ENCODE peak calls at places on chromosomes 2 and 18, in nine cellular contexts. W is PC-9, C is K562, Y is endodermal cell, G is endothelial cell of umbilical vein, D is gastrocnemius medialis, A is ascending aorta, Q is A549, L is IMR-90. M is an unnamed sample.
A peak's percentile ranks its signal among the peaks of the same experiment; 100 is the strongest.

GRCh38 chr2:86274918-86275275 is 62.5 kb downstream of the REEP1 start:
- DNase-seq in G (no peak), W (no peak), L (peak; percentile 15), C (peak; percentile 31), D (peak; percentile 30), Q (no peak), Y (no peak), A (no peak), M (no peak)

GRCh38 chr2:27489498-27490397 is at the start of gene IFT172:
- DNase-seq in D (peak; percentile 99), W (peak; percentile 100), L (peak; percentile 98), G (peak; percentile 99), Y (peak; percentile 99), A (peak; percentile 99), Q (peak; percentile 100), C (peak; percentile 99), M (peak; percentile 100)

GRCh38 chr18:2083691-2084090 is 487.6 kb downstream of the METTL4 start:
- DNase-seq in G (no peak), A (no peak), Q (peak; percentile 19), Y (peak; percentile 80), C (no peak), D (no peak), W (no peak), L (no peak), M (no peak)

GRCh38 chr2:112712465-112712864 is 8.4 kb upstream of the NT5DC4 start:
- DNase-seq in Y (no peak), A (no peak), C (no peak), W (no peak), Q (no peak), L (no peak), D (no peak), G (no peak), M (no peak)

GRCh38 chr2:125656190-125656589 is 999.8 kb upstream of the GYPC start:
- DNase-seq in Q (no peak), A (no peak), D (no peak), G (no peak), Y (no peak), W (no peak), C (peak; percentile 10), L (no peak), M (no peak)

GRCh38 chr2:183495589-183496267 is 371.5 kb downstream of the NUP35 start:
- DNase-seq in Q (no peak), L (no peak), C (no peak), A (no peak), Y (no peak), W (peak; percentile 30), G (no peak), D (no peak), M (no peak)

GRCh38 chr18:42426496-42427015 is 471.5 kb downstream of the PIK3C3 start:
- DNase-seq in D (no peak), Y (no peak), Q (no peak), C (no peak), A (no peak), G (no peak), W (no peak), L (no peak), M (no peak)

GRCh38 chr2:205934443-205934842 is 151.5 kb downstream of the INO80D start:
- DNase-seq in D (no peak), A (no peak), Q (peak; percentile 54), C (no peak), L (no peak), Y (no peak), W (no peak), G (no peak), M (no peak)

DNA sequence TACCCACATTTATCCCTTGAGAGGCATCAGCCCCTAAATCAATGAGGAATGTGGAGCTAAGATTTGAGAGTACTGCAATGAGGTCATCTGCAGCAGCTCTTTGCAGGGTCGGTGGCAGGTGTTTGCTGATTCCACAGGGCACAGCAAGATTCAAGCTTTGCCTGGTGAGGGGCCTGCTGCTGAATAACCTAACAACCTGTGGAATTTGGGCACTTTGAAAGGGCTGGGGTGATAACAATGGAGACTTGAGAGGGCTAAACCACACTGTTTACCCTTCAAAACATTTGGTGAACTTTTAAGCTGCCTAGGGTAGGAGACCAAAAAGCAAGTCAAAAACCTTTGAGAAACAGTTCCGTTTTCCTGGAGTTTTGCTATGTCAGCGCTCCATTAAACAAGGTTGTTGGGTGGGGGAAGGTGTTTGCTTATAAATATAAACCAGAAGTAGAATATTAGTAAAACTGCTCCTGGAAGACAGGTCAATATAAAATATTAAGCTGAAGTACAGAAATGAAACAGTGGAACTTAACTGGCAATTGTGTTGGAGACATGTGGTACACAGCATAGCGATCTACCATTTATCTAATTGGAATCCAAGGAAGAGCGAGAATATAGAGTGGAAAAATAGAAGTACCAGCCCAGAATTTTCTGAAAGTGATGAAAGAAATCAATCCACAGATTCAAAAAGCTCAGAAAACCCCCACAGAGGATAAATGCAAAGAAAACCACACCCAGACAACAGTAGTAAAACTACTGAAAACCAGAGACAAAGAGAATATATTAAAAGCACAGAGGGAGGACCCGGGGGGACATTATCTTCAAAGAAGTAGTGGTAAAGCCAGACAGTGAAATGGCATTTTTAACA is 15.7 kb downstream of the COPS8 start:
- DNase-seq in G (no peak), W (no peak), Y (peak; percentile 78), Q (no peak), C (no peak), A (no peak), D (no peak), L (no peak), M (no peak)
- H3K9me3 ChIP-seq in G (no peaks in the 10 kb centered on the region), W (peaks cover 3% of the 10 kb centered on the region), Y (no peaks in the 10 kb centered on the region), Q (peaks cover 2% of the 10 kb centered on the region), C (no peaks in the 10 kb centered on the region), A (no peaks in the 10 kb centered on the region), D (no peaks in the 10 kb centered on the region), L (no peaks in the 10 kb centered on the region), M (no peaks in the 10 kb centered on the region)

GRCh38 chr2:200652158-200652557 is 66.3 kb downstream of the AOX1 start:
- DNase-seq in L (peak; percentile 60), Q (no peak), C (no peak), A (no peak), G (no peak), Y (no peak), W (no peak), D (no peak), M (no peak)

GRCh38 chr2:200658278-200658864 is 72.6 kb downstream of the AOX1 start:
- DNase-seq in W (no peak), Q (peak; percentile 47), Y (peak; percentile 67), A (no peak), C (no peak), L (peak; percentile 10), D (no peak), G (no peak), M (no peak)

GRCh38 chr2:200655918-200656580 is 70.2 kb downstream of the AOX1 start:
- DNase-seq in Y (no peak), Q (no peak), W (no peak), D (no peak), A (no peak), C (no peak), G (no peak), L (peak; percentile 34), M (no peak)

GRCh38 chr2:200653021-200653420 is 67.2 kb downstream of the AOX1 start:
- DNase-seq in Q (no peak), W (no peak), G (no peak), D (no peak), A (no peak), L (no peak), C (no peak), Y (no peak), M (no peak)

GRCh38 chr2:200654823-200655222 is 69.0 kb downstream of the AOX1 start:
- DNase-seq in Q (no peak), L (no peak), G (no peak), D (no peak), W (no peak), Y (no peak), C (no peak), A (no peak), M (no peak)
- H3K4me3 ChIP-seq in Q (no peak overlapping the region), L (no peak overlapping the region), G (no peak overlapping the region), D (no peak overlapping the region), W (no peak overlapping the region), Y (no peak overlapping the region), C (no peak overlapping the region), A (no peak overlapping the region), M (no peak overlapping the region)

GRCh38 chr2:20595439-20596192 is 55.3 kb downstream of the HS1BP3 start:
- DNase-seq in Y (peak; percentile 78), G (peak; percentile 65), A (peak; percentile 69), C (no peak), Q (no peak), D (peak; percentile 22), W (peak; percentile 92), L (peak; percentile 60), M (no peak)

GRCh38 chr2:20593072-20594034 is 57.5 kb downstream of the HS1BP3 start:
- DNase-seq in G (peak; percentile 73), D (peak; percentile 35), L (peak; percentile 93), C (peak; percentile 87), Y (peak; percentile 36), W (peak; percentile 92), A (peak; percentile 84), Q (peak; percentile 75), M (no peak)

GRCh38 chr2:20596193-20596972 is 54.5 kb downstream of the HS1BP3 start:
- DNase-seq in A (peak; percentile 42), G (no peak), D (no peak), C (no peak), Q (no peak), W (no peak), Y (peak; percentile 53), L (no peak), M (no peak)

GRCh38 chr2:20594048-20594750 is 56.7 kb downstream of the HS1BP3 start:
- DNase-seq in L (no peak), A (peak; percentile 53), G (no peak), Y (peak; percentile 36), Q (no peak), C (no peak), W (no peak), D (peak; percentile 9), M (no peak)

GRCh38 chr2:20594957-20595356 is 55.9 kb downstream of the HS1BP3 start:
- DNase-seq in C (no peak), Y (no peak), W (no peak), L (no peak), D (no peak), A (peak; percentile 57), G (no peak), Q (no peak), M (no peak)
- H3K27ac ChIP-seq in C (peak overlapping the region; percentile 81), Y (peak overlapping the region; percentile 77), W (peak overlapping the region; percentile 96), L (no peak overlapping the region), D (peak overlapping the region; percentile 78), A (peak overlapping the region; percentile 73), G (peak overlapping the region; percentile 95), Q (peak overlapping the region; percentile 89), M (no peak overlapping the region)

GRCh38 chr18:44321868-44322590 is 358.7 kb upstream of the SETBP1 start:
- DNase-seq in Q (no peak), Y (no peak), L (no peak), G (no peak), W (no peak), C (no peak), A (no peak), D (no peak), M (no peak)

GRCh38 chr18:44320619-44321460 is 359.8 kb upstream of the SETBP1 start:
- DNase-seq in L (no peak), Y (peak; percentile 80), C (no peak), W (no peak), A (no peak), D (no peak), Q (peak; percentile 4), G (no peak), M (no peak)

GRCh38 chr18:44325903-44326650 is 354.6 kb upstream of the SETBP1 start:
- DNase-seq in D (peak; percentile 14), W (no peak), Y (peak; percentile 90), L (peak; percentile 61), A (no peak), C (peak; percentile 3), Q (peak; percentile 30), G (peak; percentile 72), M (no peak)

GRCh38 chr18:44324361-44324760 is 356.3 kb upstream of the SETBP1 start:
- DNase-seq in C (no peak), A (no peak), G (no peak), Y (no peak), W (no peak), D (no peak), L (no peak), Q (no peak), M (no peak)

DNA sequence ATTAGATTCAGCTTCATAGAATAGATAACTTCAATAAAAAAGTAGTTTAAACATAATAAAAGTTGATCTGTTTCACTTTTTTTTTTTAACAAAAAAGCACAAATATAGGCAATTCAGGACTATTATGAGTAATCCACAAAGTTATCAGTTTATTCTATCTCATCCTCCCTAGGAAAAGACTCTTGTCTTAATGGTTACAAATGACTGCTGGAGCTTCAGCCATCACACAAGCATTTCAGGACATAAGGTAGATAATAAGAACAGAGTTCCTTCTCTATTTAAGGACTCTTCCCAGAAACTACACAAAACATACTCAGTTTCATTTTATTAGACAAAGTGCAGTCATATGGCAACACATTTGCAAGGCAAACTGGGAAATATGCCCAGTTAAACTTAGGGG is 357.6 kb upstream of the SETBP1 start:
- DNase-seq in A (no peak), G (no peak), Y (no peak), Q (no peak), C (no peak), D (no peak), W (no peak), L (no peak), M (no peak)
- H3K9me3 ChIP-seq in A (no peaks in the 10 kb centered on the region), G (no peaks in the 10 kb centered on the region), Y (no peaks in the 10 kb centered on the region), Q (no peaks in the 10 kb centered on the region), C (no peaks in the 10 kb centered on the region), D (no peaks in the 10 kb centered on the region), W (no peaks in the 10 kb centered on the region), L (no peaks in the 10 kb centered on the region), M (no peaks in the 10 kb centered on the region)

M was measured in CD4-positive, CD25-positive, alpha-beta regulatory T cell.